ENCODE peak calls at places on chromosomes 4 and X, in nine cellular contexts. B is activated CD8-positive, alpha-beta T cell treated with anti-CD3 and anti-CD28 coated beads for 36 hours; R is left lung; X is lower lobe of right lung; Y is WTC11; F is astrocyte of the spinal cord; N is upper lobe of left lung; Q is BE2C; O is body of pancreas. C is an unnamed sample.

GRCh38 chr4:80307774-80308465 is 27.6 kb upstream of the CFAP299 start:
- DNase-seq in B (no peak), R (no peak), X (no peak), Y (no peak), F (peak), N (peak), Q (no peak), O (no peak), C (no peak)

GRCh38 chrX:111854778-111855490 is 21.0 kb upstream of the TRPC5OS start:
- DNase-seq in B (no peak), R (no peak), X (no peak), Y (peak), F (no peak), N (no peak), Q (peak), O (no peak), C (no peak)

GRCh38 chr4:152784490-152785195 is 4.9 kb downstream of the ARFIP1 start:
- DNase-seq in B (no peak), R (no peak), X (no peak), Y (no peak), F (peak), N (no peak), Q (peak), O (no peak), C (no peak)

GRCh38 chr4:186161138-186161537 is 30.2 kb upstream of the CYP4V2 start:
- DNase-seq in B (peak), R (no peak), X (no peak), Y (no peak), F (no peak), N (no peak), Q (no peak), O (no peak), C (no peak)

GRCh38 chr4:48068182-48068581 is 51.6 kb downstream of the NIPAL1 start:
- DNase-seq in B (no peak), R (no peak), X (no peak), Y (no peak), F (no peak), N (no peak), Q (no peak), O (no peak), C (no peak)

GRCh38 chr4:78551420-78552351 is at the start of gene ANXA3:
- DNase-seq in B (peak), R (peak), X (peak), Y (peak), F (no peak), N (peak), Q (peak), O (peak), C (peak)

GRCh38 chrX:130848763-130849162 is 54.2 kb downstream of the ENOX2 start:
- DNase-seq in B (no peak), R (no peak), X (no peak), Y (no peak), F (no peak), N (no peak), Q (no peak), O (no peak), C (no peak)

GRCh38 chr4:2820216-2820982 is 23.2 kb upstream of the ADD1 start:
- DNase-seq in B (no peak), R (no peak), X (peak), Y (no peak), F (no peak), N (no peak), Q (no peak), O (no peak), C (no peak)

GRCh38 chr4:186700746-186701145 is 22.9 kb downstream of the FAT1 start:
- DNase-seq in B (no peak), R (no peak), X (no peak), Y (no peak), F (peak), N (no peak), Q (no peak), O (peak), C (no peak)

GRCh38 chr4:15805583-15806517 is 27.7 kb downstream of the CD38 start:
- DNase-seq in B (peak), R (no peak), X (no peak), Y (peak), F (peak), N (peak), Q (peak), O (peak), C (no peak)

GRCh38 chr4:76787898-76788297 is 110.0 kb downstream of the SOWAHB start:
- DNase-seq in B (peak), R (no peak), X (no peak), Y (no peak), F (no peak), N (no peak), Q (no peak), O (no peak), C (no peak)

GRCh38 chr4:3285558-3286334 is 7.1 kb upstream of the RGS12 start:
- DNase-seq in B (no peak), R (peak), X (peak), Y (peak), F (peak), N (peak), Q (no peak), O (no peak), C (peak)

GRCh38 chrX:5051831-5052491 is 1176.7 kb downstream of the NLGN4X start:
- DNase-seq in B (no peak), R (peak), X (peak), Y (no peak), F (peak), N (peak), Q (no peak), O (peak), C (no peak)

GRCh38 chr4:153792007-153792892 is 3.4 kb upstream of the SFRP2 start:
- DNase-seq in B (peak), R (peak), X (peak), Y (peak), F (peak), N (peak), Q (peak), O (peak), C (peak)

GRCh38 chrX:123720486-123720885 is 12.4 kb downstream of the THOC2 start:
- DNase-seq in B (no peak), R (no peak), X (no peak), Y (no peak), F (no peak), N (no peak), Q (no peak), O (no peak), C (no peak)

GRCh38 chr4:134544303-134544761 is 342.7 kb upstream of the PABPC4L start:
- DNase-seq in B (no peak), R (no peak), X (no peak), Y (no peak), F (peak), N (no peak), Q (peak), O (no peak), C (no peak)

GRCh38 chr4:24477919-24478318 is 106.4 kb downstream of the DHX15 start:
- DNase-seq in B (no peak), R (no peak), X (no peak), Y (no peak), F (peak), N (no peak), Q (no peak), O (no peak), C (no peak)

GRCh38 chr4:154124539-154125255 is 335.8 kb upstream of the SFRP2 start:
- DNase-seq in B (no peak), R (no peak), X (no peak), Y (no peak), F (peak), N (no peak), Q (no peak), O (no peak), C (no peak)

GRCh38 chrX:129717902-129718301 is 20.9 kb upstream of the XPNPEP2 start:
- DNase-seq in B (no peak), R (no peak), X (no peak), Y (no peak), F (peak), N (no peak), Q (no peak), O (no peak), C (no peak)

GRCh38 chr4:83112239-83112638 is 2.3 kb downstream of the PLAC8 start:
- DNase-seq in B (peak), R (no peak), X (no peak), Y (no peak), F (no peak), N (no peak), Q (no peak), O (no peak), C (no peak)

GRCh38 chr4:55251896-55252295 is 94.1 kb upstream of the SRD5A3 start:
- DNase-seq in B (no peak), R (no peak), X (no peak), Y (no peak), F (no peak), N (no peak), Q (no peak), O (no peak), C (no peak)

GRCh38 chr4:8540586-8540985 is 39.6 kb upstream of the GPR78 start:
- DNase-seq in B (no peak), R (peak), X (no peak), Y (no peak), F (no peak), N (no peak), Q (no peak), O (no peak), C (no peak)

GRCh38 chr4:10124167-10124930 is 7.8 kb upstream of the WDR1 start:
- DNase-seq in B (peak), R (no peak), X (no peak), Y (no peak), F (no peak), N (no peak), Q (no peak), O (no peak), C (no peak)

GRCh38 chr4:114193625-114194399 is 214.4 kb upstream of the ARSJ start:
- DNase-seq in B (no peak), R (no peak), X (no peak), Y (no peak), F (no peak), N (no peak), Q (no peak), O (no peak), C (no peak)
- TF ChIP-seq CTCF in B (no peak), R (no peak), X (no peak), Y (no peak), F (no peak), N (no peak), Q (no peak), O (no peak), C (no peak)

GRCh38 chrX:70424801-70425200 is 1.7 kb downstream of the GDPD2 start:
- DNase-seq in B (no peak), R (no peak), X (no peak), Y (no peak), F (no peak), N (no peak), Q (no peak), O (no peak), C (no peak)

GRCh38 chrX:70423937-70424336 is 823 bp downstream of the GDPD2 start:
- DNase-seq in B (no peak), R (no peak), X (no peak), Y (no peak), F (no peak), N (no peak), Q (no peak), O (no peak), C (no peak)

GRCh38 chrX:70429759-70430158 is 6.6 kb downstream of the GDPD2 start:
- DNase-seq in B (no peak), R (no peak), X (no peak), Y (no peak), F (no peak), N (no peak), Q (no peak), O (no peak), C (no peak)

GRCh38 chrX:70426286-70427278 is 3.5 kb downstream of the GDPD2 start:
- DNase-seq in B (no peak), R (no peak), X (no peak), Y (no peak), F (no peak), N (no peak), Q (no peak), O (no peak), C (no peak)

GRCh38 chrX:70427360-70427759 is 4.2 kb downstream of the GDPD2 start:
- DNase-seq in B (no peak), R (no peak), X (no peak), Y (no peak), F (no peak), N (no peak), Q (no peak), O (no peak), C (no peak)
- TF ChIP-seq CTCF in B (no peak), R (no peak), X (no peak), Y (no peak), F (no peak), N (no peak), Q (no peak), O (no peak), C (no peak)

DNA sequence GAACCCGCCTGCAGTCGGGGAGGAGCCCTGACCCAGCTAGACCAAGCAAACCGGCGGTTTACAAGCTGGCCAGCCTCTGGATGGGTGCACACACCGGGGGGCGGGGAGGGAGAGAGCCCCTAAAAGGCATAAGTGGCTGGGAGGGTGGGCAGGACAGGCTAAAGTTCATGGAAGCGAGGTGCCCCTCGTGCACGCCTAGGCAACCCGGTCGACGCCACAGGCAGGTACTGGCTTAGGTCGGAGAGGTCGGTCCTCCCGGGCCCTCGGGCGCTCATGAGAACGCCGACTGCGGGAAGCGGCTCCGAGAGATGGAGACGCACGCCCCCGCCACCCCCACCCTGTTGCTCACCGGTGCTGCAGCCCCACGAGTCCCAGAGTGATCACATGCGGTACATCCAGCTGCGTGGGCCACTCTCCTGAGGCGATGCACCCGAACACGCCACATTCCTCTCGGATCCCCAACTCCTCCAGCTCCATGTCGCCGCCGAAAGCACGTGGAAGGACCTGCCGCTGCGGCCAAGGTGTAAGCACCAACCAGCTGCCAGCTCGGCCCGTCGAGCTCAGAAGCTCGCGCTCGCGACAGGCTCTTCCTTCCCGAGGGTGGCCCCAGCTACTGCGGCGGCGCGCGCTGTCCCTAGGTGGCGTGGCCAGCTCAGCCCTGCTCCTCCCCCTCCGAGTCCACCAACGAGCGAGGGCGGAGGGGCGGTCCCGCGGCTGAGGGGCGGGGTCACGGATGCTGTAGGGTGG is at the start of gene PPAT:
- DNase-seq in B (peak), R (peak), X (peak), Y (peak), F (peak), N (peak), Q (peak), O (peak), C (peak)
- TF ChIP-seq CTCF in B (no peak), R (peak), X (peak), Y (no peak), F (peak), N (peak), Q (no peak), O (peak), C (peak)

GRCh38 chrX:31376408-31376807 is 304.6 kb upstream of the FTHL17 start:
- DNase-seq in B (no peak), R (no peak), X (no peak), Y (no peak), F (no peak), N (no peak), Q (no peak), O (no peak), C (no peak)
- TF ChIP-seq CTCF in B (no peak), R (no peak), X (no peak), Y (no peak), F (no peak), N (no peak), Q (no peak), O (no peak), C (no peak)

GRCh38 chr4:72473434-72473900 is 95.6 kb downstream of the ADAMTS3 start:
- DNase-seq in B (peak), R (no peak), X (no peak), Y (no peak), F (peak), N (no peak), Q (no peak), O (no peak), C (no peak)

GRCh38 chr4:72467633-72468032 is 101.4 kb downstream of the ADAMTS3 start:
- DNase-seq in B (no peak), R (no peak), X (no peak), Y (no peak), F (no peak), N (no peak), Q (no peak), O (no peak), C (no peak)

GRCh38 chr4:72463724-72464123 is 105.3 kb downstream of the ADAMTS3 start:
- DNase-seq in B (no peak), R (no peak), X (no peak), Y (no peak), F (no peak), N (no peak), Q (peak), O (no peak), C (no peak)

GRCh38 chr4:72471816-72472215 is 97.2 kb downstream of the ADAMTS3 start:
- DNase-seq in B (no peak), R (no peak), X (no peak), Y (no peak), F (no peak), N (no peak), Q (no peak), O (no peak), C (no peak)

GRCh38 chr4:72468904-72469502 is 100.0 kb downstream of the ADAMTS3 start:
- DNase-seq in B (no peak), R (no peak), X (no peak), Y (no peak), F (peak), N (no peak), Q (no peak), O (no peak), C (no peak)
- TF ChIP-seq CTCF in B (peak), R (peak), X (peak), Y (peak), F (peak), N (no peak), Q (peak), O (peak), C (peak)